ENCODE peak calls at places on chromosomes 1 and 21, in six cellular contexts. C is endodermal cell, M is kidney, I is tibial nerve, Y is adrenal gland, D is fibroblast of lung. U is an unnamed sample. For H3K4me1 and H3K36me3, the result is how much of the 10 kb centered on the place peaks cover.

GRCh38 chr1:85822696-85823095 is 114.5 kb upstream of the ZNHIT6 start:
- DNase-seq in I (no peak), D (no peak), Y (no peak), C (no peak), M (no peak), U (no peak)

GRCh38 chr1:101298663-101299062 is 61.8 kb downstream of the S1PR1 start:
- DNase-seq in Y (no peak), D (no peak), I (no peak), C (no peak), M (no peak), U (no peak)

GRCh38 chr1:160171352-160171751 is 19.0 kb upstream of the CASQ1 start:
- DNase-seq in C (no peak), D (no peak), M (no peak), Y (no peak), I (no peak), U (no peak)

GRCh38 chr1:65795311-65795710 is 2.6 kb downstream of the PDE4B start:
- DNase-seq in C (no peak), M (no peak), I (no peak), Y (no peak), D (no peak), U (no peak)

GRCh38 chr1:161216945-161217712 is 2.0 kb downstream of the FCER1G start:
- DNase-seq in Y (no peak), D (peak), C (peak), M (peak), I (no peak), U (no peak)

GRCh38 chr1:225772323-225772768 is 5.3 kb upstream of the SRP9 start:
- DNase-seq in D (peak), Y (peak), C (peak), I (peak), M (peak), U (peak)

GRCh38 chr1:86207323-86207722 is 50.8 kb upstream of the COL24A1 start:
- DNase-seq in I (no peak), Y (no peak), C (no peak), M (no peak), D (peak), U (no peak)

GRCh38 chr1:17149771-17150170 is 30.5 kb upstream of the PADI2 start:
- DNase-seq in M (no peak), I (no peak), C (no peak), Y (no peak), D (no peak), U (no peak)

GRCh38 chr1:30286241-30286983 is 437.0 kb downstream of the MATN1 start:
- DNase-seq in C (no peak), M (no peak), D (no peak), I (no peak), Y (peak), U (no peak)

GRCh38 chr1:29461115-29461739 is 224.9 kb downstream of the PTPRU start:
- DNase-seq in Y (no peak), I (no peak), M (no peak), D (no peak), C (peak), U (no peak)

GRCh38 chr1:77430966-77431735 is 149.3 kb downstream of the AK5 start:
- DNase-seq in Y (no peak), M (no peak), I (no peak), D (no peak), C (no peak), U (no peak)

GRCh38 chr1:79259390-79260336 is 253.1 kb upstream of the ADGRL4 start:
- DNase-seq in I (no peak), D (peak), C (no peak), Y (no peak), M (no peak), U (no peak)

GRCh38 chr1:241714321-241715218 is 62.5 kb downstream of the WDR64 start:
- DNase-seq in D (no peak), C (no peak), I (no peak), M (no peak), Y (no peak), U (no peak)

GRCh38 chr21:34313116-34313515 is 50.7 kb upstream of the KCNE2 start:
- DNase-seq in Y (no peak), I (no peak), C (no peak), M (no peak), D (no peak), U (no peak)

GRCh38 chr1:38114231-38114630 is 67.6 kb upstream of the POU3F1 start:
- DNase-seq in M (no peak), D (no peak), C (no peak), I (no peak), Y (no peak), U (no peak)

GRCh38 chr1:1101503-1101902 is 14.4 kb downstream of the C1orf159 start:
- DNase-seq in C (no peak), M (peak), D (no peak), Y (no peak), I (no peak), U (peak)

GRCh38 chr1:156499703-156500577 is 635 bp downstream of the MEF2D start:
- DNase-seq in M (peak), C (peak), Y (peak), D (peak), I (no peak), U (peak)

GRCh38 chr1:45687753-45688737 is at the start of gene TMEM69:
- DNase-seq in Y (peak), M (peak), C (peak), D (peak), I (peak), U (peak)

GRCh38 chr1:45687014-45687752 is 798 bp upstream of the TMEM69 start:
- DNase-seq in I (peak), Y (peak), M (peak), C (peak), D (peak), U (peak)

GRCh38 chr1:45684402-45684801 is 1.9 kb downstream of the GPBP1L1 start:
- DNase-seq in M (no peak), Y (no peak), D (no peak), C (no peak), I (no peak), U (no peak)

GRCh38 chr1:45686081-45687013 is at the start of gene GPBP1L1:
- DNase-seq in D (peak), I (peak), M (peak), C (peak), Y (peak), U (peak)

GRCh38 chr1:45685308-45686080 is 839 bp downstream of the GPBP1L1 start:
- DNase-seq in D (peak), Y (no peak), I (no peak), M (no peak), C (no peak), U (no peak)
- H3K4me1 ChIP-seq in D (under half), Y (half or more), I (under half), M (under half), C (under half), U (half or more)

GRCh38 chr1:61524206-61524605 is 200.7 kb downstream of the TM2D1 start:
- DNase-seq in D (no peak), I (no peak), Y (no peak), M (no peak), C (no peak), U (no peak)

GRCh38 chr1:61519631-61520030 is 205.3 kb downstream of the TM2D1 start:
- DNase-seq in D (no peak), C (no peak), I (no peak), M (no peak), Y (no peak), U (no peak)

GRCh38 chr1:61517345-61517744 is 207.6 kb downstream of the TM2D1 start:
- DNase-seq in M (no peak), Y (no peak), D (no peak), C (no peak), I (no peak), U (no peak)

GRCh38 chr1:61518670-61519400 is 206.1 kb downstream of the TM2D1 start:
- DNase-seq in Y (no peak), C (no peak), D (peak), I (no peak), M (no peak), U (no peak)

GRCh38 chr1:61523219-61523618 is 201.7 kb downstream of the TM2D1 start:
- DNase-seq in I (no peak), Y (no peak), C (no peak), M (no peak), D (no peak), U (no peak)
- H3K36me3 ChIP-seq in I (under half), Y (under half), C (under half), M (under half), D (under half), U (under half)

DNA sequence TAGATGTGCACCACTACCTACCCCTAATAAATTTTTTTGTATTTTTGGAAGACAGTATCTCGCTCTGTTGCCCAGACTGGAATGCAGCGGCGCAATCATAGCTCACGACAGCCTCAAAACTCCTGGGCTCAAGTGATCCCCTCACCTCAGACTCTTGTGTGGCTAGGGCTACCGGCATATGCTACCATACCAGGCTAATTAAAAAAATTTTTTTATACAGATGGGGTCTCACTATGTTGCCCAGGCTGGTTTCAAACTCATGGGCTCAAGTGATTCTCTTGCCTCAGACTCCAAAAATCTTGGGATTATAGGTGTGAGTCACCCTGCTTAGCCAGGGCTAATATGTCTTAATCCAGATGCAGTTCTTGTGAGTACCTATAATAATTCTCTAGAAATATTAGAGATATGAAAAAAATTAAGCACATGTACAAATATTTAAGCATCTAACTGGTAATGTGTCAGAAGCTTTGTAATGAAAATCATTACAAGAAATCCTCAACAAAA is 9.5 kb downstream of the SORT1 start:
- DNase-seq in Y (no peak), I (no peak), C (no peak), M (no peak), D (no peak), U (no peak)
- H3K27ac ChIP-seq in Y (no peak), I (no peak), C (no peak), M (peak), D (no peak), U (no peak)

DNA sequence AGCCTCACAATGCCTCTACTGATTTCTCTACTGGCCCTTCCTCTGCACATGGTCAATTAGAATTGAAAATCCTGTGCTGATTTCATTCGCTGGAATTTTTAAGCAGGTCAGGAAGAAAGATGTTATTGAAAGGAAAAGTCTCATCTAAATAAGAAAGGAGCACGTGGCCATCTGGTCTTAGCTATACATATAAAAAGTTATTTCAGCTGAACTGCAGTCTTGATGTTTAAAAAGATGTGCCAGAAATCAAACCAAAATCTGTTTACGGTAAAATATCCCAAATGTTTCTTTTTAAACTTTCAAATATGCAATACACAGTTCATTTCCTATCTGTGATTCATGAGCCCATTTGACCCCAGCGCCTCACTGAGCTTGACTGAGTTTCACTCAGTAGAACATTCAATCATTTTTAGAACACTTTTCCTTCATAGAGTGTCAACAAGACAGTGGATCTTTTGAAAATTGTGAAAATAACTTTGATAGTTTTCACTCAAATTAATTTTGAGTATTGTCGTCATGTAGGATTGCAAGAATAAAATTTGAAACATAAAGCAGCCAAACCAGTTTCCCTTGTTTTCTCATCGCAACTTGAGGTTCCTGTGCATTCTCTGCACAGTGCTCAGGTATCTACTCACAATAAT is 293.6 kb downstream of the PTPRC start:
- DNase-seq in Y (no peak), D (peak), C (no peak), M (no peak), I (no peak), U (no peak)
- H3K4me1 ChIP-seq in Y (under half), D (under half), C (under half), M (under half), I (under half), U (under half)

DNA sequence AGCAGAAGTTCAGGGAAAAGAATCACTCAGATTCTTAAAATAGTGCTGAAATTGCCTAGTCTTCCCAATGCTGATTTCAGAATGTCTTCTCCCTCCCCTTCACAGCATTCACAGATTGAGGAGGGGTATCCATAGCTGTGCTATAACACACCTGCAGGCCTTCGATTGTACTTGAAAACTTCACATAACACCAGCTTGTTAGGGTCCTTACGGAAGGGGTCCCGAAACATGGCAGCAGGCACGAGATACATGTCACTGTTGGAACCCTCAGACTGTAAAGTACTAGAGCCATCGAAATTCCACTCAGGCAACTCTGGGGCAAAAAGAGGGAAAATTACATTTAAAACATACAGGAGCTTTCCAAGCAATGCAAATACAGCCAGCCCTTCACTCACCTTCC is 4.6 kb downstream of the GLUL start:
- DNase-seq in C (no peak), M (no peak), I (no peak), Y (no peak), D (no peak), U (no peak)
- H3K36me3 ChIP-seq in C (half or more), M (under half), I (half or more), Y (under half), D (under half), U (half or more)

DNA sequence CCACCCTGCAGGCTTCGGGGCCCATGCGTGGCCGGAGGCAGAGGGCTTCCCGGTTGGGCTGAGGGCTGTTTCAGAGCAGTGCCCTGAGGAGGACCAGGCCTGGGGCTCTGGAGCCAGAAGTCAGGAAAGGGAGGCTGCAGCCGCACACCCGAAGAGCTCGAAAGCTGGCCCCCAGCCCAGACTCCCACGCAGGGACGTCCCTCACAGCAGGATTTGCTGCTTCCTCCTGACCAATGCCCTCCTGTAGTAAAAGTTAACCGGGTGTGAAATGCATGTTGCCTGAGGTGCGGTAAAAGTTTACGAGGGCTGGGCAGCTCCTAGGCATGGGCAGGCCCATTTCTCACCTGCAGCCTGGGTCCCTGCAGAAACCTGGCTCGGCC is 101.5 kb upstream of the ARHGEF16 start:
- DNase-seq in M (peak), I (no peak), C (no peak), Y (peak), D (no peak), U (no peak)
- H3K27ac ChIP-seq in M (peak), I (peak), C (peak), Y (peak), D (no peak), U (peak)

GRCh38 chr1:40789342-40789598 is 5.7 kb downstream of the KCNQ4 start:
- DNase-seq in C (no peak), I (no peak), Y (no peak), M (no peak), D (no peak), U (no peak)
- H3K4me1 ChIP-seq in C (under half), I (under half), Y (under half), M (under half), D (under half), U (under half)

U was measured in upper lobe of right lung.